ENCODE peak calls at places on chromosomes 13 and 19, in four cellular contexts. B is stimulated activated CD4-positive, alpha-beta T cell treated with anti-CD3 and anti-CD28 coated beads, Interleukin-1b, Interleukin-23, amount 100 ng/mL, for 1 hour; T is SHP77; M is RPMI7951. P is an unnamed sample.

GRCh38 chr13:40503966-40504591 is 162.4 kb downstream of the FOXO1 start:
- DNase-seq in B (no peak), T (no peak), M (peak), P (no peak)

GRCh38 chr19:48495391-48495790 is 16.2 kb downstream of the LMTK3 start:
- DNase-seq in B (no peak), T (no peak), M (no peak), P (no peak)

GRCh38 chr19:30425885-30426838 is 54.0 kb downstream of the ZNF536 start:
- DNase-seq in B (no peak), T (no peak), M (no peak), P (no peak)

GRCh38 chr13:60213236-60213746 is 49.6 kb upstream of the DIAPH3 start:
- DNase-seq in B (no peak), T (no peak), M (no peak), P (no peak)

GRCh38 chr19:14434543-14435319 is 1.6 kb downstream of the PKN1 start:
- DNase-seq in B (no peak), T (no peak), M (peak), P (no peak)

GRCh38 chr13:101331731-101332130 is 84.6 kb downstream of the NALCN start:
- DNase-seq in B (no peak), T (no peak), M (no peak), P (no peak)

GRCh38 chr13:28716511-28716910 is 2.3 kb downstream of the SLC46A3 start:
- DNase-seq in B (no peak), T (no peak), M (peak), P (no peak)

GRCh38 chr19:54526972-54527371 is 24.3 kb downstream of the LAIR2 start:
- DNase-seq in B (no peak), T (no peak), M (no peak), P (no peak)

GRCh38 chr19:49678970-49679831 is 2.1 kb downstream of the PRMT1 start:
- DNase-seq in B (no peak), T (no peak), M (no peak), P (no peak)

GRCh38 chr13:54934121-54934520 is 1905.5 kb downstream of the OLFM4 start:
- DNase-seq in B (no peak), T (no peak), M (no peak), P (no peak)

GRCh38 chr19:7083076-7083956 is 13.8 kb downstream of the ZNF557 start:
- DNase-seq in B (no peak), T (no peak), M (peak), P (no peak)

GRCh38 chr13:95791084-95791722 is 114.3 kb downstream of the DNAJC3 start:
- DNase-seq in B (no peak), T (no peak), M (no peak), P (no peak)

GRCh38 chr13:20814224-20814910 is 40.6 kb upstream of the EEF1AKMT1 start:
- DNase-seq in B (no peak), T (peak), M (peak), P (no peak)

GRCh38 chr13:110047511-110047910 is 259.4 kb downstream of the COL4A1 start:
- DNase-seq in B (no peak), T (peak), M (peak), P (no peak)

GRCh38 chr19:48646912-48647216 is 877 bp upstream of the CA11 start:
- DNase-seq in B (no peak), T (no peak), M (no peak), P (no peak)

GRCh38 chr13:25237083-25237482 is 50.2 kb downstream of the MTMR6 start:
- DNase-seq in B (no peak), T (no peak), M (no peak), P (no peak)

GRCh38 chr19:37990362-37990761 is 83.4 kb downstream of the SIPA1L3 start:
- DNase-seq in B (no peak), T (no peak), M (no peak), P (no peak)

GRCh38 chr19:40219721-40220276 is 1.6 kb upstream of the TTC9B start:
- DNase-seq in B (no peak), T (no peak), M (peak), P (no peak)

GRCh38 chr19:294819-295686 is 3.9 kb upstream of the PLPP2 start:
- DNase-seq in B (no peak), T (no peak), M (no peak), P (no peak)

GRCh38 chr13:50080856-50081105 is 65.5 kb downstream of the KCNRG start:
- DNase-seq in B (no peak), T (no peak), M (no peak), P (no peak)

GRCh38 chr13:112729408-112729807 is 39.6 kb downstream of the ATP11A start:
- DNase-seq in B (no peak), T (no peak), M (no peak), P (no peak)

GRCh38 chr19:1469200-1469935 is 9.6 kb downstream of the C19orf25 start:
- DNase-seq in B (no peak), T (no peak), M (no peak), P (no peak)

GRCh38 chr19:2495651-2496316 is 19.9 kb downstream of the GADD45B start:
- DNase-seq in B (no peak), T (no peak), M (peak), P (peak)

GRCh38 chr13:32883501-32883900 is 132.7 kb upstream of the KL start:
- DNase-seq in B (no peak), T (peak), M (peak), P (no peak)

GRCh38 chr19:52221831-52222375 is 32.1 kb downstream of the PPP2R1A start:
- DNase-seq in B (no peak), T (no peak), M (no peak), P (no peak)

GRCh38 chr13:111663505-111663904 is 343.1 kb downstream of the TEX29 start:
- DNase-seq in B (no peak), T (no peak), M (no peak), P (no peak)

GRCh38 chr13:64810701-64811258 is 2419.4 kb downstream of the PCDH9 start:
- DNase-seq in B (no peak), T (no peak), M (peak), P (no peak)

GRCh38 chr19:8395621-8396082 is 5.5 kb downstream of the RAB11B start:
- DNase-seq in B (no peak), T (no peak), M (no peak), P (no peak)

GRCh38 chr19:5850743-5851293 is 431 bp downstream of the FUT3 start:
- DNase-seq in B (no peak), T (no peak), M (peak), P (no peak)

GRCh38 chr13:40186041-40186440 is 480.4 kb downstream of the FOXO1 start:
- DNase-seq in B (no peak), T (no peak), M (no peak), P (no peak)

GRCh38 chr19:46355234-46355990 is 8.5 kb downstream of the PPP5C start:
- DNase-seq in B (no peak), T (no peak), M (no peak), P (no peak)

GRCh38 chr13:110782185-110782584 is 68.7 kb downstream of the ING1 start:
- DNase-seq in B (no peak), T (no peak), M (no peak), P (no peak)

GRCh38 chr19:55679343-55680257 is 4.6 kb downstream of the EPN1 start:
- DNase-seq in B (no peak), T (no peak), M (no peak), P (no peak)

GRCh38 chr13:112438515-112438914 is 62.4 kb downstream of the SPACA7 start:
- DNase-seq in B (no peak), T (no peak), M (no peak), P (no peak)

P was measured in cerebellar nuclear complex.